ENCODE peak calls at places on chromosome 11, in ten cellular contexts. One of them, this sample, is unnamed.

GRCh38 chr11:109000531-109000930 is 335.7 kb downstream of the DDX10 start:
- DNase-seq in brain microvascular endothelial cell: no peak
- DNase-seq in T-helper 1 cell: no peak
- DNase-seq in DMS 273 treated with DMSO at 0.1 percent for 48 hours: no peak
- DNase-seq in amniotic epithelial cell: no peak
- DNase-seq in NCI-H510A treated with DMSO at 0.1 percent for 48 hours: no peak
- DNase-seq in K562: no peak
- DNase-seq in RKO: no peak
- DNase-seq in GM19239: no peak
- DNase-seq in mammary epithelial cell: no peak
- DNase-seq in this sample: no peak

GRCh38 chr11:103091441-103091809 is 535 bp downstream of the DCUN1D5 start:
- DNase-seq in brain microvascular endothelial cell: peak; percentile 37
- DNase-seq in RKO: peak; percentile 87
- DNase-seq in T-helper 1 cell: peak; percentile 12
- DNase-seq in K562: peak; percentile 78
- DNase-seq in amniotic epithelial cell: peak; percentile 45
- DNase-seq in GM19239: peak; percentile 2
- DNase-seq in mammary epithelial cell: peak; percentile 37
- DNase-seq in NCI-H510A treated with DMSO at 0.1 percent for 48 hours: peak; percentile 55
- DNase-seq in DMS 273 treated with DMSO at 0.1 percent for 48 hours: peak; percentile 35
- DNase-seq in this sample: peak; percentile 58

GRCh38 chr11:20754957-20755356 is 85.6 kb downstream of the NELL1 start:
- DNase-seq in T-helper 1 cell: no peak
- DNase-seq in RKO: peak; percentile 28
- DNase-seq in GM19239: no peak
- DNase-seq in K562: peak; percentile 4
- DNase-seq in amniotic epithelial cell: no peak
- DNase-seq in brain microvascular endothelial cell: no peak
- DNase-seq in DMS 273 treated with DMSO at 0.1 percent for 48 hours: no peak
- DNase-seq in mammary epithelial cell: peak; percentile 16
- DNase-seq in NCI-H510A treated with DMSO at 0.1 percent for 48 hours: peak; percentile 24
- DNase-seq in this sample: peak; percentile 5

GRCh38 chr11:70364198-70364597 is 34.1 kb upstream of the CTTN start:
- DNase-seq in K562: no peak
- DNase-seq in T-helper 1 cell: no peak
- DNase-seq in amniotic epithelial cell: no peak
- DNase-seq in DMS 273 treated with DMSO at 0.1 percent for 48 hours: no peak
- DNase-seq in brain microvascular endothelial cell: no peak
- DNase-seq in mammary epithelial cell: no peak
- DNase-seq in GM19239: no peak
- DNase-seq in NCI-H510A treated with DMSO at 0.1 percent for 48 hours: no peak
- DNase-seq in RKO: no peak
- DNase-seq in this sample: no peak

GRCh38 chr11:67352546-67353316 is 615 bp downstream of the POLD4 start:
- DNase-seq in brain microvascular endothelial cell: no peak
- DNase-seq in GM19239: no peak
- DNase-seq in mammary epithelial cell: no peak
- DNase-seq in DMS 273 treated with DMSO at 0.1 percent for 48 hours: no peak
- DNase-seq in NCI-H510A treated with DMSO at 0.1 percent for 48 hours: peak; percentile 92
- DNase-seq in T-helper 1 cell: no peak
- DNase-seq in RKO: no peak
- DNase-seq in amniotic epithelial cell: no peak
- DNase-seq in K562: peak; percentile 35
- DNase-seq in this sample: no peak

GRCh38 chr11:112655386-112655785 is 305.8 kb upstream of the NCAM1 start:
- DNase-seq in NCI-H510A treated with DMSO at 0.1 percent for 48 hours: no peak
- DNase-seq in K562: peak; percentile 1
- DNase-seq in GM19239: no peak
- DNase-seq in T-helper 1 cell: no peak
- DNase-seq in brain microvascular endothelial cell: peak; percentile 18
- DNase-seq in RKO: peak; percentile 8
- DNase-seq in mammary epithelial cell: no peak
- DNase-seq in amniotic epithelial cell: peak; percentile 55
- DNase-seq in DMS 273 treated with DMSO at 0.1 percent for 48 hours: no peak
- DNase-seq in this sample: peak; percentile 16

GRCh38 chr11:62030071-62030684 is 62.7 kb upstream of the FTH1 start:
- DNase-seq in RKO: no peak
- DNase-seq in NCI-H510A treated with DMSO at 0.1 percent for 48 hours: no peak
- DNase-seq in mammary epithelial cell: no peak
- DNase-seq in GM19239: no peak
- DNase-seq in K562: no peak
- DNase-seq in amniotic epithelial cell: no peak
- DNase-seq in T-helper 1 cell: no peak
- DNase-seq in DMS 273 treated with DMSO at 0.1 percent for 48 hours: no peak
- DNase-seq in brain microvascular endothelial cell: no peak
- DNase-seq in this sample: no peak

GRCh38 chr11:13329670-13330401 is 52.2 kb downstream of the BMAL1 start:
- DNase-seq in T-helper 1 cell: no peak
- DNase-seq in brain microvascular endothelial cell: no peak
- DNase-seq in mammary epithelial cell: peak; percentile 74
- DNase-seq in DMS 273 treated with DMSO at 0.1 percent for 48 hours: no peak
- DNase-seq in K562: no peak
- DNase-seq in amniotic epithelial cell: no peak
- DNase-seq in GM19239: no peak
- DNase-seq in NCI-H510A treated with DMSO at 0.1 percent for 48 hours: peak; percentile 74
- DNase-seq in RKO: peak; percentile 9
- DNase-seq in this sample: no peak

GRCh38 chr11:71081704-71082230 is 170.6 kb downstream of the SHANK2 start:
- DNase-seq in mammary epithelial cell: no peak
- DNase-seq in DMS 273 treated with DMSO at 0.1 percent for 48 hours: no peak
- DNase-seq in T-helper 1 cell: no peak
- DNase-seq in brain microvascular endothelial cell: no peak
- DNase-seq in K562: no peak
- DNase-seq in NCI-H510A treated with DMSO at 0.1 percent for 48 hours: no peak
- DNase-seq in GM19239: no peak
- DNase-seq in RKO: no peak
- DNase-seq in amniotic epithelial cell: no peak
- DNase-seq in this sample: no peak

GRCh38 chr11:65383778-65384177 is 1.3 kb upstream of the SLC25A45 start:
- DNase-seq in T-helper 1 cell: no peak
- DNase-seq in RKO: no peak
- DNase-seq in GM19239: no peak
- DNase-seq in NCI-H510A treated with DMSO at 0.1 percent for 48 hours: no peak
- DNase-seq in brain microvascular endothelial cell: no peak
- DNase-seq in DMS 273 treated with DMSO at 0.1 percent for 48 hours: no peak
- DNase-seq in K562: no peak
- DNase-seq in mammary epithelial cell: no peak
- DNase-seq in amniotic epithelial cell: peak; percentile 80
- DNase-seq in this sample: no peak

GRCh38 chr11:93935826-93936225 is 85.3 kb upstream of the HEPHL1 start:
- DNase-seq in mammary epithelial cell: no peak
- DNase-seq in amniotic epithelial cell: no peak
- DNase-seq in NCI-H510A treated with DMSO at 0.1 percent for 48 hours: peak; percentile 91
- DNase-seq in RKO: no peak
- DNase-seq in K562: no peak
- DNase-seq in DMS 273 treated with DMSO at 0.1 percent for 48 hours: no peak
- DNase-seq in T-helper 1 cell: no peak
- DNase-seq in brain microvascular endothelial cell: no peak
- DNase-seq in GM19239: no peak
- DNase-seq in this sample: no peak

GRCh38 chr11:68990995-68991780 is 10.4 kb upstream of the MRGPRD start:
- DNase-seq in T-helper 1 cell: no peak
- DNase-seq in K562: no peak
- DNase-seq in amniotic epithelial cell: no peak
- DNase-seq in RKO: no peak
- DNase-seq in GM19239: no peak
- DNase-seq in DMS 273 treated with DMSO at 0.1 percent for 48 hours: no peak
- DNase-seq in NCI-H510A treated with DMSO at 0.1 percent for 48 hours: no peak
- DNase-seq in mammary epithelial cell: no peak
- DNase-seq in brain microvascular endothelial cell: no peak
- DNase-seq in this sample: no peak

GRCh38 chr11:12321217-12321937 is 56.0 kb upstream of the PARVA start:
- DNase-seq in K562: no peak
- DNase-seq in T-helper 1 cell: no peak
- DNase-seq in brain microvascular endothelial cell: no peak
- DNase-seq in NCI-H510A treated with DMSO at 0.1 percent for 48 hours: peak; percentile 30
- DNase-seq in mammary epithelial cell: no peak
- DNase-seq in GM19239: no peak
- DNase-seq in amniotic epithelial cell: no peak
- DNase-seq in RKO: no peak
- DNase-seq in DMS 273 treated with DMSO at 0.1 percent for 48 hours: no peak
- DNase-seq in this sample: no peak

GRCh38 chr11:128627666-128628342 is 40.4 kb upstream of the ETS1 start:
- DNase-seq in RKO: no peak
- DNase-seq in NCI-H510A treated with DMSO at 0.1 percent for 48 hours: no peak
- DNase-seq in K562: no peak
- DNase-seq in DMS 273 treated with DMSO at 0.1 percent for 48 hours: no peak
- DNase-seq in GM19239: no peak
- DNase-seq in brain microvascular endothelial cell: no peak
- DNase-seq in mammary epithelial cell: no peak
- DNase-seq in amniotic epithelial cell: no peak
- DNase-seq in T-helper 1 cell: no peak
- DNase-seq in this sample: no peak

GRCh38 chr11:77089004-77089545 is 13.6 kb upstream of the OMP start:
- DNase-seq in mammary epithelial cell: no peak
- DNase-seq in GM19239: no peak
- DNase-seq in NCI-H510A treated with DMSO at 0.1 percent for 48 hours: no peak
- DNase-seq in amniotic epithelial cell: no peak
- DNase-seq in brain microvascular endothelial cell: no peak
- DNase-seq in RKO: no peak
- DNase-seq in T-helper 1 cell: no peak
- DNase-seq in K562: no peak
- DNase-seq in DMS 273 treated with DMSO at 0.1 percent for 48 hours: no peak
- DNase-seq in this sample: no peak

GRCh38 chr11:108734956-108735559 is 70.2 kb downstream of the DDX10 start:
- DNase-seq in NCI-H510A treated with DMSO at 0.1 percent for 48 hours: no peak
- DNase-seq in brain microvascular endothelial cell: peak; percentile 28
- DNase-seq in K562: peak; percentile 56
- DNase-seq in RKO: peak; percentile 26
- DNase-seq in mammary epithelial cell: no peak
- DNase-seq in DMS 273 treated with DMSO at 0.1 percent for 48 hours: no peak
- DNase-seq in GM19239: no peak
- DNase-seq in amniotic epithelial cell: peak; percentile 36
- DNase-seq in T-helper 1 cell: no peak
- DNase-seq in this sample: peak; percentile 40

This sample was measured in SK-MEL-5.